ENCODE peak calls at places on chromosome 17, in six cellular contexts. L is cardiac muscle cell; N is heart right ventricle; H is adrenal gland; O is CD8-positive, alpha-beta T cell; U is psoas muscle. S is an unnamed sample.

GRCh38 chr17:56009795-56010715 is 143.2 kb upstream of the ANKFN1 start:
- DNase-seq in L (peak; percentile 74), N (no peak), H (no peak), O (no peak), U (no peak), S (no peak)

GRCh38 chr17:65423346-65424140 is 137.9 kb downstream of the AXIN2 start:
- DNase-seq in L (no peak), N (no peak), H (no peak), O (no peak), U (no peak), S (no peak)

GRCh38 chr17:9906616-9907015 is 1.5 kb upstream of the RCVRN start:
- DNase-seq in L (no peak), N (no peak), H (no peak), O (no peak), U (no peak), S (no peak)

GRCh38 chr17:77496831-77497577 is 356.2 kb downstream of the SEC14L1 start:
- DNase-seq in L (no peak), N (no peak), H (no peak), O (no peak), U (no peak), S (no peak)

GRCh38 chr17:15886804-15887203 is 58.1 kb upstream of the ADORA2B start:
- DNase-seq in L (no peak), N (no peak), H (no peak), O (no peak), U (no peak), S (peak; percentile 18)

GRCh38 chr17:5249615-5250014 is 15.0 kb upstream of the SCIMP start:
- DNase-seq in L (peak; percentile 74), N (no peak), H (peak; percentile 75), O (peak; percentile 41), U (peak; percentile 32), S (peak; percentile 44)

GRCh38 chr17:12231027-12231682 is 210.5 kb downstream of the MAP2K4 start:
- DNase-seq in L (no peak), N (no peak), H (peak; percentile 63), O (no peak), U (no peak), S (no peak)

GRCh38 chr17:49890852-49891251 is 43.0 kb upstream of the TAC4 start:
- DNase-seq in L (no peak), N (no peak), H (no peak), O (no peak), U (no peak), S (no peak)

GRCh38 chr17:76534831-76535732 is 2.4 kb downstream of the CYGB start:
- DNase-seq in L (peak; percentile 65), N (peak; percentile 23), H (no peak), O (no peak), U (peak; percentile 8), S (no peak)

DNA sequence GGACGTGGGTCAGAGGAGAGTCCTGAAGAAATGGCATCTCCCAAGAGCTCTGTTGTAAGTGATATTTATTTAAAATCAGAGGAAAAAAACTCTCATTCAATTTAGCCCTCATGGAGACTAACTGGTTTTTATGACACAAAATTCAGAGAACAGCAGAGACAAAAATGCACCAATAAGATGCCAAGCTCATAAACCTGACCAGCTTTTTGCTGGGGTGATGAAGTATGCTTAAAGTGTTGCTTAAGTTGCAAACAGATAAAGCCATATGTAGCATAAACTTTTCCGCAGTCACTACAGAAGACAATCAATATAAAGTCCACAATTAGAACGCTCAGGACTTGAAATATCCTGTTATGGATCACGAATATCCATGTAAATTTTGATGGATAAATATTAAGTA is 124.0 kb upstream of the CORO6 start:
- DNase-seq in L (no peak), N (no peak), H (no peak), O (no peak), U (no peak), S (no peak)
- TF ChIP-seq CTCF in L (no peak), N (no peak), H (no peak), O (no peak), U (no peak), S (no peak)

GRCh38 chr17:59802160-59802559 is 90.6 kb downstream of the TUBD1 start:
- DNase-seq in L (no peak), N (no peak), H (no peak), O (no peak), U (no peak), S (no peak)
- H3K9me3 ChIP-seq in L (no peaks in the 10 kb centered on the region), N (no peaks in the 10 kb centered on the region), H (no peaks in the 10 kb centered on the region), O (no peaks in the 10 kb centered on the region), U (no peaks in the 10 kb centered on the region), S (no peaks in the 10 kb centered on the region)

GRCh38 chr17:36464765-36465088 is 21.8 kb upstream of the ZNHIT3 start:
- DNase-seq in L (no peak), N (no peak), H (no peak), O (no peak), U (no peak), S (no peak)

GRCh38 chr17:36460265-36460937 is 26.1 kb upstream of the ZNHIT3 start:
- DNase-seq in L (no peak), N (no peak), H (no peak), O (no peak), U (no peak), S (no peak)

GRCh38 chr17:36461330-36462110 is 25.0 kb upstream of the ZNHIT3 start:
- DNase-seq in L (no peak), N (no peak), H (no peak), O (no peak), U (no peak), S (no peak)

GRCh38 chr17:36459601-36460000 is 26.9 kb upstream of the ZNHIT3 start:
- DNase-seq in L (no peak), N (no peak), H (no peak), O (no peak), U (no peak), S (no peak)

GRCh38 chr17:36463916-36464764 is 22.3 kb upstream of the ZNHIT3 start:
- DNase-seq in L (peak; percentile 85), N (peak; percentile 47), H (peak; percentile 89), O (no peak), U (peak; percentile 53), S (no peak)
- TF ChIP-seq CTCF in L (peak; percentile 13), N (no peak), H (no peak), O (no peak), U (no peak), S (no peak)

GRCh38 chr17:53193044-53193443 is 629.7 kb upstream of the KIF2B start:
- DNase-seq in L (no peak), N (no peak), H (no peak), O (no peak), U (no peak), S (no peak)
- H3K9me3 ChIP-seq in L (no peaks in the 10 kb centered on the region), N (no peaks in the 10 kb centered on the region), H (no peaks in the 10 kb centered on the region), O (no peaks in the 10 kb centered on the region), U (no peaks in the 10 kb centered on the region), S (no peaks in the 10 kb centered on the region)